ENCODE peak calls at places on chromosomes 2 and 18, in seven cellular contexts. U is uterus, I is colonic mucosa, Z is sigmoid colon, C is left ventricle myocardium inferior, L is adrenal gland, E is suprapubic skin. M is an unnamed sample.

GRCh38 chr2:222745836-222746559 is 74.5 kb downstream of the MOGAT1 start:
- DNase-seq in U (no peak), I (no peak), Z (no peak), C (no peak), L (no peak), E (no peak), M (no peak)

GRCh38 chr2:23791030-23791429 is 135.9 kb downstream of the ATAD2B start:
- DNase-seq in U (no peak), I (no peak), Z (no peak), C (no peak), L (no peak), E (no peak), M (no peak)

GRCh38 chr2:223576873-223577272 is 25.3 kb downstream of the SCG2 start:
- DNase-seq in U (no peak), I (no peak), Z (no peak), C (no peak), L (peak; percentile 21), E (no peak), M (no peak)

GRCh38 chr2:220504890-220505564 is 877.6 kb downstream of the SLC4A3 start:
- DNase-seq in U (no peak), I (peak; percentile 17), Z (no peak), C (no peak), L (no peak), E (no peak), M (no peak)

GRCh38 chr18:13386891-13387801 is 168.6 kb downstream of the LDLRAD4 start:
- DNase-seq in U (no peak), I (no peak), Z (peak; percentile 34), C (no peak), L (no peak), E (peak; percentile 60), M (no peak)

GRCh38 chr2:240304746-240305161 is 130.7 kb upstream of the GPC1 start:
- DNase-seq in U (no peak), I (no peak), Z (no peak), C (no peak), L (no peak), E (no peak), M (no peak)

GRCh38 chr2:122927217-122927616 is 1097.9 kb upstream of the CNTNAP5 start:
- DNase-seq in U (no peak), I (no peak), Z (no peak), C (no peak), L (no peak), E (no peak), M (no peak)

GRCh38 chr2:156083707-156084494 is 248.6 kb downstream of the NR4A2 start:
- DNase-seq in U (no peak), I (peak; percentile 21), Z (no peak), C (no peak), L (peak; percentile 2), E (no peak), M (no peak)

GRCh38 chr2:46878886-46879285 is 36.7 kb downstream of the MCFD2 start:
- DNase-seq in U (no peak), I (no peak), Z (no peak), C (peak; percentile 78), L (no peak), E (no peak), M (no peak)

GRCh38 chr18:3305354-3305762 is 43.4 kb downstream of the MYL12B start:
- DNase-seq in U (no peak), I (no peak), Z (no peak), C (no peak), L (no peak), E (no peak), M (no peak)

GRCh38 chr18:3526421-3527354 is 76.7 kb downstream of the TGIF1 start:
- DNase-seq in U (no peak), I (no peak), Z (no peak), C (no peak), L (no peak), E (no peak), M (no peak)

GRCh38 chr2:201396595-201396994 is 39.5 kb upstream of the FLACC1 start:
- DNase-seq in U (no peak), I (no peak), Z (no peak), C (no peak), L (no peak), E (no peak), M (no peak)

GRCh38 chr2:108941767-108942166 is 47.3 kb downstream of the EDAR start:
- DNase-seq in U (no peak), I (no peak), Z (no peak), C (no peak), L (no peak), E (no peak), M (no peak)

GRCh38 chr18:48133675-48134251 is 203.3 kb upstream of the SMAD2 start:
- DNase-seq in U (peak; percentile 31), I (peak; percentile 82), Z (no peak), C (no peak), L (peak; percentile 57), E (no peak), M (no peak)

GRCh38 chr2:168849610-168850009 is 40.6 kb downstream of the SPC25 start:
- DNase-seq in U (peak; percentile 35), I (peak; percentile 55), Z (no peak), C (peak; percentile 23), L (peak; percentile 72), E (no peak), M (no peak)

GRCh38 chr2:234003972-234004617 is 46.4 kb upstream of the SPP2 start:
- DNase-seq in U (no peak), I (no peak), Z (no peak), C (no peak), L (peak; percentile 44), E (no peak), M (no peak)

GRCh38 chr18:24600076-24600654 is 139.7 kb downstream of the HRH4 start:
- DNase-seq in U (peak; percentile 17), I (peak; percentile 23), Z (no peak), C (no peak), L (peak; percentile 10), E (no peak), M (no peak)

GRCh38 chr2:71748227-71748626 is 294.9 kb downstream of the DYSF start:
- DNase-seq in U (peak; percentile 22), I (no peak), Z (peak; percentile 75), C (peak; percentile 66), L (peak; percentile 18), E (no peak), M (no peak)

GRCh38 chr2:147860009-147860408 is 15.2 kb downstream of the ACVR2A start:
- DNase-seq in U (no peak), I (no peak), Z (no peak), C (no peak), L (no peak), E (no peak), M (no peak)

GRCh38 chr2:197707316-197708213 is 2.4 kb downstream of the MARS2 start:
- DNase-seq in U (no peak), I (no peak), Z (no peak), C (no peak), L (no peak), E (no peak), M (no peak)

GRCh38 chr2:237697586-237698337 is 70.4 kb downstream of the LRRFIP1 start:
- DNase-seq in U (no peak), I (no peak), Z (no peak), C (no peak), L (no peak), E (peak; percentile 49), M (peak; percentile 40)

GRCh38 chr2:8604262-8604661 is 77.6 kb upstream of the ID2 start:
- DNase-seq in U (no peak), I (no peak), Z (no peak), C (no peak), L (no peak), E (no peak), M (no peak)

GRCh38 chr2:8607591-8607990 is 74.3 kb upstream of the ID2 start:
- DNase-seq in U (no peak), I (no peak), Z (no peak), C (no peak), L (no peak), E (peak; percentile 25), M (no peak)

GRCh38 chr2:8605350-8606065 is 76.3 kb upstream of the ID2 start:
- DNase-seq in U (no peak), I (no peak), Z (no peak), C (no peak), L (no peak), E (no peak), M (no peak)

GRCh38 chr2:8606649-8607550 is 75.0 kb upstream of the ID2 start:
- DNase-seq in U (no peak), I (no peak), Z (no peak), C (no peak), L (no peak), E (no peak), M (no peak)

DNA sequence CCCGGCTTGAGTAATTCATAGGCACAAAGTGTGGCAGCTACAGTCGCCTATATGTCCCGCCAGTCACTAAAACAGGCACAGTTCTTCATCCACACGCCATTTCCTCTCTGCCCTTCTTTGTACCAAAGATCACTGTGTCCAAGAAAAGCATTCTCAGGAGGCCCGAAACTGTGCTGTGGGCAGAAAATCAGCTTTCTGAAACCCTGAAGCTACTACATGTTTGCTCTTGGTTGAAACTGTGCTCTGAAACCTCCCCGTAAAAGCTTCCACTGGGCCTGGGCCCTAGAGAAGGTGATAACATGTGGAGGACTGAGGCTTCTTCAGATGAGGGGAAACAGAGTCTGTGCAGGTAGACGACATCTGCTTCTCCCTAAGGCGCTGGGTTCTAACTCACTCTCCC is 75.6 kb upstream of the ID2 start:
- DNase-seq in U (no peak), I (no peak), Z (no peak), C (no peak), L (no peak), E (peak; percentile 11), M (no peak)
- H3K4me3 ChIP-seq in U (no peak overlapping the region), I (no peak overlapping the region), Z (no peak overlapping the region), C (no peak overlapping the region), L (no peak overlapping the region), E (no peak overlapping the region), M (no peak overlapping the region)

GRCh38 chr2:85889648-85890281 is 975 bp upstream of the ST3GAL5 start:
- DNase-seq in U (peak; percentile 39), I (peak; percentile 31), Z (no peak), C (no peak), L (peak; percentile 63), E (no peak), M (no peak)
- H3K27ac ChIP-seq in U (peak overlapping the region; percentile 96), I (peak overlapping the region; percentile 78), Z (peak overlapping the region; percentile 83), C (peak overlapping the region; percentile 84), L (peak overlapping the region; percentile 97), E (peak overlapping the region; percentile 93), M (peak overlapping the region; percentile 84)

DNA sequence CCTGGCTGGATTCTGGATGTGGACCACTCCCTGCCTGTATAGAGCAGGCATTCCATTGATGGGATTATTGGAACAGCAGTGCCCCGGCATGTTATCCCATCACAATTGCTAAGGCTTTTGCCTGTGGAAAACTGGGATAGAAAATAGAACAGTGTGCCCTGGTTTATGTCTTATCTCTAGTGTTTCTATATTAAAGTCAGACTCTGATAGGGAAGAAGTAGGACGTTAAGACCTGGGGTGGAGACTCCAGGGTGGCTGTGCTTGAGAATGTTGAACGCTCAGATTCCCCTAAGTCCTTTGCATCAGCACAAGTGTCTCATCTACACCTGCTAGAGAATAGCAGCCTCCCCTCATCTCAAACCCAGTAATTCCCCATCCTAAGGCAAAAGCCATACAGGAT is 10.8 kb upstream of the NETO1 start:
- DNase-seq in U (no peak), I (no peak), Z (no peak), C (no peak), L (no peak), E (no peak), M (no peak)
- H3K4me1 ChIP-seq in U (no peaks in the 10 kb centered on the region), I (no peaks in the 10 kb centered on the region), Z (no peaks in the 10 kb centered on the region), C (no peaks in the 10 kb centered on the region), L (no peaks in the 10 kb centered on the region), E (no peaks in the 10 kb centered on the region), M (no peaks in the 10 kb centered on the region)

DNA sequence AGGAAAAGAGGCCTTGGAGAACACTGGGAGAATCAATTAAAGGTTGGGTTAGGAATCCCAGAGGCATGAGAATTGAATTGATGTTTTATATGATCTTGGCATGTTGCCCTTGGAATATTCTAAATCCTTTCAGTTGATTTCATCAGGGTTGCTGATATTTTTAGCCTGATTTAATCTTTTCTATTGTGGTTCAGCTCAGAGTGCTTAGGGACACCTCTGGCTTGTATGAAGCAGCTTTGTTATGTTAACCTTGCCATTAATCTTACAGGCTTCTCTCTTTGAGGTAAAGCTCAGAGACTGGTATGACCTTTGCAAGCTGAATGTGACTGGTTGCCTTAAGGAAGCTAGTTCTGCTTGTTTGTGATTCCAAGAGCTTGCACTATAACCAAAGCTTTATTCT is 64.4 kb upstream of the LYPD6B start:
- DNase-seq in U (no peak), I (no peak), Z (no peak), C (no peak), L (no peak), E (no peak), M (no peak)
- H3K4me3 ChIP-seq in U (no peak overlapping the region), I (no peak overlapping the region), Z (no peak overlapping the region), C (no peak overlapping the region), L (no peak overlapping the region), E (no peak overlapping the region), M (no peak overlapping the region)